ENCODE peak calls at places on chromosome 20, in ten cellular contexts. W is DND-41; H is A549; J is heart right ventricle; X is ovary; A is neuronal stem cell; Q is Peyer's patch; O is CD8-positive, alpha-beta memory T cell; B is right cardiac atrium; U is sigmoid colon. V is an unnamed sample. For H3K4me1, the result is how much of the 10 kb centered on the place peaks cover.

GRCh38 chr20:64240243-64241015 is 15.1 kb upstream of the PCMTD2 start:
- DNase-seq in W (no peak), H (no peak), J (no peak), X (peak), A (no peak), Q (no peak), O (no peak), B (no peak), U (peak), V (no peak)

GRCh38 chr20:64044484-64045247 is 4.8 kb downstream of the SOX18 start:
- DNase-seq in W (no peak), H (peak), J (no peak), X (no peak), A (no peak), Q (no peak), O (no peak), B (peak), U (no peak), V (no peak)

GRCh38 chr20:63774348-63774735 is 34.8 kb downstream of the SLC2A4RG start:
- DNase-seq in W (no peak), H (no peak), J (no peak), X (peak), A (no peak), Q (no peak), O (no peak), B (no peak), U (no peak), V (no peak)

GRCh38 chr20:1296117-1296610 is 30.1 kb downstream of the SNPH start:
- DNase-seq in W (no peak), H (no peak), J (no peak), X (no peak), A (no peak), Q (no peak), O (no peak), B (no peak), U (peak), V (no peak)

GRCh38 chr20:37331060-37331857 is 14.7 kb upstream of the SRC start:
- DNase-seq in W (no peak), H (no peak), J (no peak), X (no peak), A (no peak), Q (no peak), O (peak), B (no peak), U (no peak), V (no peak)

GRCh38 chr20:17964073-17964472 is 4.5 kb downstream of the SNX5 start:
- DNase-seq in W (no peak), H (no peak), J (no peak), X (no peak), A (no peak), Q (no peak), O (no peak), B (no peak), U (no peak), V (no peak)

GRCh38 chr20:5195655-5196054 is 68.8 kb downstream of the CDS2 start:
- DNase-seq in W (no peak), H (no peak), J (no peak), X (no peak), A (no peak), Q (no peak), O (no peak), B (no peak), U (no peak), V (no peak)

GRCh38 chr20:63972312-63973159 is 2.8 kb upstream of the ZNF512B start:
- DNase-seq in W (no peak), H (no peak), J (peak), X (peak), A (no peak), Q (no peak), O (peak), B (peak), U (peak), V (no peak)

GRCh38 chr20:61439251-61439650 is 187.2 kb downstream of the CDH4 start:
- DNase-seq in W (no peak), H (no peak), J (no peak), X (no peak), A (no peak), Q (no peak), O (no peak), B (no peak), U (no peak), V (no peak)

GRCh38 chr20:1301031-1301529 is 27.9 kb downstream of the SDCBP2 start:
- DNase-seq in W (peak), H (no peak), J (no peak), X (no peak), A (no peak), Q (no peak), O (peak), B (no peak), U (peak), V (no peak)

GRCh38 chr20:63097336-63097831 is 90.6 kb upstream of the BHLHE23 start:
- DNase-seq in W (no peak), H (no peak), J (peak), X (peak), A (no peak), Q (no peak), O (peak), B (peak), U (peak), V (no peak)

GRCh38 chr20:1297486-1297885 is 31.4 kb downstream of the SNPH start:
- DNase-seq in W (no peak), H (no peak), J (no peak), X (no peak), A (no peak), Q (no peak), O (no peak), B (no peak), U (no peak), V (no peak)

DNA sequence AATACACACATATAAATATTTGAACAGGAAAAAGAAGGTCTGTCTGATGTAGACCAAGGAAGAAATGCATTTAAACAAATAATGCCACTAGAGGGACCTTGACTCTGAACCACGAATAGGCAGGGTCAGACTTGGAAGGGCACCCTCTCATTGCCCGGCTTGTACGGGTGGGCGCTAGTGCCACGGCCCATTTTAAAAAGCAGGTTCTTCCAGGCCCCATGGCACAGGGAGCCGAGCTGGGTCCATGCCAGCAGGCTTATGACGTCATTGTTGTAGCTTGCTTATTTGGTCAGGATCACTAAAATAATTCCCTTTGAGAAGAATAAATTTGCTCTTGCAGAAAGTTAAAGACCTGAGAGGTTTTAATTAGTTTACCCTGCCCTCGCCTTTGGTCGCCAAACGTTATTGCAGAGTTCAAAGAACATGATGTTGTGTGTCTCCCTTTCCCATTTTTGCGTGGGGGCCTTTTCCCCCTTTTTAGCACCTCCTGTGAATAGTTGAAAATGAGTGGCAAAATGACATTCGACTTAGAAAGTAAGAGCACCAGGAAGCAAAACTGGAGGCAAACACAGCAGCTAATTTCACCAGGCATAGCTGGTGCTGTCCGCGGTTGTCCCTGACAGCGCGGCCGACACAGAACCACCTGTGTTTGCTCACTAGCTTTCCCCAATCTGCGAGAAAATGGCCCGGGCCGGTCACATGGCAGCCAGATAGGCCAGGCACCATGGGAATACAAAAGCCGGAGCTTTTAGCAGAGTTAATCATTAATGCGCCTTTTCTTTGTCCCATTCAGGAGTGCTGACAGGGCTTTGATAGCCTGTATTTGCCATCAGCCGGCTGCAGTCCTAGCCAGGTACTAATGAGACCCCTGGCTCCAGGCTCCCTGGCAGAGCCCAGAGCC is 93.8 kb downstream of the FOXA2 start:
- DNase-seq in W (no peak), H (peak), J (no peak), X (no peak), A (peak), Q (no peak), O (no peak), B (peak), U (peak), V (no peak)
- H3K4me3 ChIP-seq in W (no peak), H (peak), J (no peak), X (no peak), A (no peak), Q (peak), O (no peak), B (no peak), U (no peak), V (no peak)

DNA sequence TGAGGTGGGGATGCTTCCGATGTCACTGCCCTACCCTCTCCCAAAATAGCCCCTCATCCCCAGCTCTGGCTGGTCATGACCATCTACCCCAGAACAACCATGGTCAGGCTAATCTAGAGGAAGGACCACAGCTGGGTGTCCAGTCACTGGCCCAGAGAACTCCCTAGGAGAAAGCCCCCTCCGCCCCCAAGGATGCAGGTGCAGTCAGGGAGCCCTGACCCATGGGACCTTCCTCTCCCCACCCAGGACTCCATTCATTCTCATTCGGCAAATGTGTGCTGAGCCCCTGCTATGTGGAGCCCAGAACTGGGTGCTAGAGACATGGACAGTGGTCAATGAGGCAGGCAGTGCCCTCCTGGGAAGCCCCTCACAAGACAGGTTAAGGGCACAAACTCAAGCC is 60.5 kb downstream of the JPH2 start:
- DNase-seq in W (no peak), H (no peak), J (no peak), X (no peak), A (no peak), Q (no peak), O (no peak), B (no peak), U (peak), V (no peak)
- H3K4me1 ChIP-seq in W (under half), H (under half), J (half or more), X (under half), A (under half), Q (under half), O (under half), B (under half), U (half or more), V (under half)

GRCh38 chr20:57584768-57585461 is 24.0 kb downstream of the PCK1 start:
- DNase-seq in W (no peak), H (no peak), J (no peak), X (no peak), A (no peak), Q (no peak), O (no peak), B (no peak), U (no peak), V (no peak)
- H3K27ac ChIP-seq in W (no peak), H (no peak), J (no peak), X (no peak), A (no peak), Q (no peak), O (no peak), B (no peak), U (no peak), V (no peak)

DNA sequence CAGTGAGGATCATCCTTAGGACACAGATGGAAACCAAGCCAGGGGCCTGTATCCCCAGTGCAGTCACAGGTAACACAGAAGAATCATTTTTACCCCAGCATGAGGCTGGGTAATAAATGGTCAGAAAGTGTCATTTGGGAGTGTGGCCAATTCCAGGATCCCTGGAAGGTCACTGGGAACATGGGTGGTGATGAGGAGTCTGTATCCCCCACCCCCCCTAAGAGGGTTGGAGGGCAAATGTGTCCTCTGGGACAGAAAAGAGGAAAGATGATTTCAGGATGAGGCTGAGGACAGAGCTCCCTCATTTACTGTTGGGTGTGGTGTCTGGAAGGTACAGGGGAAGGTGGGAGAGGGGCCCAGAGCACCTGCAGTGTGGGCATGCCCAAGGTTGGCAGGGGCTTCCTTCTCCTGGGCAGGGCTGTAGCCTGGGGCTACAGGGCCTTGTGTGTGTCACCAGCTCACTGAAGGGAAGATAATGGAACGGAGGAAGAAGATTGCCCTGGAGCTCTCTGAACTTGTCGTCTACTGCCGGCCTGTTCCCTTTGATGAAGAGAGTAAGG is 34.5 kb downstream of the PLCG1 start:
- DNase-seq in W (no peak), H (no peak), J (no peak), X (peak), A (no peak), Q (no peak), O (no peak), B (no peak), U (no peak), V (no peak)
- H3K4me3 ChIP-seq in W (no peak), H (no peak), J (no peak), X (no peak), A (no peak), Q (no peak), O (no peak), B (no peak), U (no peak), V (no peak)

DNA sequence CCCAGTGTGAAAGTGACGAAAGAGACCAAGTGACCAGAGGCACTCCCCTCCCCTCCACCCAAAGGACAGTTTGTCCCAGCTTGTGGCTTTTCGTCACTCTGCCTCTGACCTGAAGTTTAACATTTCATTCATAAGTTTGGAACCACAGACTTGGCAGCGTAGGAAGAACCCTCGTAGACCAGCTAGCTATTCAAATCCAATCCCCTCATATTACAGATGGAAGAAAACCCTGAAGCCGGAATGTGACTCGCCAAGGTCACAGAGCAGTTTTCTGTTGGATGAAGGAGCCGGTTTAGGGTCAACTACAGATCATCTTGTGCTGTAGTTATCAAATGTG is 3.9 kb upstream of the SYS1 start:
- DNase-seq in W (no peak), H (no peak), J (no peak), X (no peak), A (no peak), Q (no peak), O (no peak), B (peak), U (peak), V (no peak)
- H3K4me1 ChIP-seq in W (under half), H (half or more), J (half or more), X (under half), A (under half), Q (under half), O (under half), B (under half), U (half or more), V (under half)

GRCh38 chr20:8757146-8757545 is 311.7 kb upstream of the PLCB4 start:
- DNase-seq in W (no peak), H (no peak), J (no peak), X (no peak), A (no peak), Q (no peak), O (no peak), B (no peak), U (no peak), V (no peak)
- H3K27ac ChIP-seq in W (no peak), H (peak), J (no peak), X (no peak), A (no peak), Q (no peak), O (no peak), B (no peak), U (peak), V (no peak)

GRCh38 chr20:48826883-48827771 is 672 bp downstream of the PREX1 start:
- DNase-seq in W (peak), H (no peak), J (peak), X (no peak), A (peak), Q (no peak), O (peak), B (no peak), U (no peak), V (no peak)
- H3K4me3 ChIP-seq in W (no peak), H (peak), J (peak), X (peak), A (peak), Q (peak), O (peak), B (peak), U (peak), V (peak)

DNA sequence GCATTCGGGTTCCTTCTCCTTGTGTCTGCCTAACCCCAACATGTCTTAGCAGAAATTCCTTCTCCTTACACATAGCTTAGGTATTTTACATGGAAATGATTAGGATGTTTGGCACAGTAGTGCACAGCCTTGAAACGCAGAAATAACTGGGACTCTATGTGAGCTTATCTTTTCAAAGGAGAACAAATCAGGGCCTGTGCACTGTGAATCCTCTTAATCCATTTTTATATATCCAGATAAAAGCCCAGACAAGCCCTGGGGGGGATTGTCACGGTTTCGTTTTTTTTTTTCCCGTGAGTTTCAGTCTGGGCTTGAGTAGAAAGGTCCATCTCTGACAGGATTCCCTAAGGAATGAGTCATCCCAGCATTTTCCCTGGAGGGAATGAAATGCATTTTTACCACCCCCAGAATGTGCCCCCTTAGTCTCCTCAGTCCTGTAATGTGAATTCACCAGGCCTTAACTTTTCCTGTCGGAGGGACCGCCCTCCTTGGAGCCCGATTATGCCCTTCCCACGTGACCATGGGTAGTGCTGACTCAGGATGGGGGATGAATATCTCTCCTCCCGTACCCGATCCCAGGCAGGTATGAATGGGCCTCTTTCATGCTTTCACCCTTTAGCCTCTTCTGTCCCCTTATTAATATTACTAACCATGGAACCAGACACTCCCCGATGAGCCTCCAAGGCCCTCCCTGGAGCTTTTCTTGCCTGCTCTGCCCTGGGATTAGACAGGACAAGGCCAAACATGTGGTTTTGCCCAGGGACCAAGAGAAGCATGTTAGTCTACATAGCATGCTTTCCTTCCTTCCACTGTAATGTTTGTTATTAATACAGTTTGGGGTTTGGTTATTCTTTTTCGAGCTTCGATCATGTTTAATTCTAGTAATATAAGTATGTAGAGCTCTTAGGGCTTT is 23.9 kb upstream of the NAA20 start:
- DNase-seq in W (no peak), H (peak), J (no peak), X (peak), A (no peak), Q (no peak), O (no peak), B (no peak), U (no peak), V (no peak)
- H3K4me1 ChIP-seq in W (under half), H (half or more), J (half or more), X (under half), A (under half), Q (under half), O (under half), B (under half), U (half or more), V (under half)

GRCh38 chr20:33015114-33015491 is 7.6 kb downstream of the BPIFB2 start:
- DNase-seq in W (no peak), H (no peak), J (no peak), X (no peak), A (no peak), Q (no peak), O (no peak), B (no peak), U (no peak), V (no peak)
- H3K27ac ChIP-seq in W (no peak), H (no peak), J (no peak), X (no peak), A (no peak), Q (no peak), O (no peak), B (no peak), U (no peak), V (no peak)